ENCODE peak calls at places on chromosome 1, in nine cellular contexts. Q, M, L, G, N, B, X, K and C are unnamed samples.

GRCh38 chr1:151502859-151503509 is 8.2 kb upstream of the CGN start:
- DNase-seq in Q (no peak), M (no peak), L (no peak), G (no peak), N (no peak), B (no peak), X (no peak), K (no peak), C (no peak)

GRCh38 chr1:94120983-94121382 is at the start of gene ABCA4:
- DNase-seq in Q (no peak), M (no peak), L (no peak), G (peak; percentile 75), N (no peak), B (no peak), X (no peak), K (no peak), C (no peak)

GRCh38 chr1:226129230-226129629 is 57.3 kb downstream of the ACBD3 start:
- DNase-seq in Q (no peak), M (no peak), L (no peak), G (no peak), N (no peak), B (no peak), X (no peak), K (no peak), C (no peak)

GRCh38 chr1:153790282-153790995 is 15.2 kb downstream of the SLC27A3 start:
- DNase-seq in Q (no peak), M (peak; percentile 59), L (peak; percentile 84), G (no peak), N (no peak), B (peak; percentile 27), X (no peak), K (peak; percentile 73), C (no peak)

GRCh38 chr1:235069577-235070563 is 58.8 kb downstream of the TOMM20 start:
- DNase-seq in Q (peak; percentile 67), M (peak; percentile 42), L (peak; percentile 98), G (no peak), N (peak; percentile 93), B (no peak), X (no peak), K (no peak), C (no peak)

GRCh38 chr1:6496360-6496704 is 4.9 kb upstream of the PLEKHG5 start:
- DNase-seq in Q (no peak), M (no peak), L (no peak), G (no peak), N (no peak), B (no peak), X (no peak), K (no peak), C (no peak)

GRCh38 chr1:236728752-236729151 is 42.5 kb downstream of the ACTN2 start:
- DNase-seq in Q (no peak), M (no peak), L (no peak), G (no peak), N (no peak), B (no peak), X (no peak), K (no peak), C (no peak)

GRCh38 chr1:154391086-154391770 is 13.9 kb upstream of the IL6R start:
- DNase-seq in Q (no peak), M (no peak), L (no peak), G (no peak), N (no peak), B (no peak), X (no peak), K (no peak), C (no peak)

GRCh38 chr1:206694151-206694550 is 9.4 kb downstream of the MAPKAPK2 start:
- DNase-seq in Q (no peak), M (no peak), L (no peak), G (no peak), N (no peak), B (no peak), X (no peak), K (no peak), C (no peak)

GRCh38 chr1:92575123-92575522 is 88.4 kb upstream of the GFI1 start:
- DNase-seq in Q (no peak), M (no peak), L (no peak), G (no peak), N (no peak), B (no peak), X (no peak), K (no peak), C (no peak)

GRCh38 chr1:46076343-46076742 is 56.1 kb downstream of the PIK3R3 start:
- DNase-seq in Q (no peak), M (no peak), L (no peak), G (no peak), N (no peak), B (no peak), X (no peak), K (no peak), C (no peak)